ENCODE peak calls at places on chromosomes 12 and 14, in seven cellular contexts. S is brain microvascular endothelial cell; Q is HEK293T; F is progenitor cell of endocrine pancreas; G is GM06990; M is head of caudate nucleus; E is activated CD8-positive, alpha-beta memory T cell treated with anti-CD3 and anti-CD28 coated beads for 48 hours. J is an unnamed sample.

GRCh38 chr14:74144789-74145188 is 60.0 kb downstream of the LIN52 start:
- DNase-seq in M (no peak), E (no peak), Q (no peak), S (no peak), G (no peak), F (no peak), J (no peak)

GRCh38 chr12:112443916-112444315 is 25.2 kb downstream of the PTPN11 start:
- DNase-seq in M (no peak), E (no peak), S (no peak), G (no peak), Q (no peak), F (no peak), J (no peak)

GRCh38 chr14:101889898-101890297 is 74.5 kb upstream of the DYNC1H1 start:
- DNase-seq in S (no peak), M (peak; percentile 42), G (no peak), F (no peak), Q (no peak), E (no peak), J (no peak)

GRCh38 chr14:88901199-88901588 is 76.7 kb downstream of the TTC8 start:
- DNase-seq in M (peak; percentile 34), E (no peak), F (no peak), S (no peak), G (no peak), Q (no peak), J (no peak)

GRCh38 chr14:59044707-59045106 is 143.8 kb upstream of the DAAM1 start:
- DNase-seq in E (no peak), S (no peak), F (no peak), G (no peak), Q (no peak), M (no peak), J (no peak)

GRCh38 chr12:124296916-124297351 is 2.0 kb downstream of the RFLNA start:
- DNase-seq in S (no peak), Q (no peak), E (no peak), G (no peak), F (no peak), M (no peak), J (no peak)

GRCh38 chr12:127745466-127746220 is 521.3 kb upstream of the TMEM132C start:
- DNase-seq in M (no peak), F (no peak), S (no peak), E (no peak), G (no peak), Q (no peak), J (no peak)

GRCh38 chr12:118145798-118146156 is 9.9 kb downstream of the PEBP1 start:
- DNase-seq in E (no peak), S (no peak), F (no peak), M (no peak), Q (no peak), G (no peak), J (no peak)

GRCh38 chr12:119942386-119942785 is 46.6 kb upstream of the BICDL1 start:
- DNase-seq in F (no peak), Q (no peak), E (no peak), M (no peak), G (no peak), S (no peak), J (no peak)

GRCh38 chr14:93857500-93857899 is 69.2 kb upstream of the PRIMA1 start:
- DNase-seq in E (no peak), F (no peak), Q (peak; percentile 37), S (no peak), G (no peak), M (peak; percentile 7), J (no peak)

GRCh38 chr12:124359671-124360581 is 65.0 kb downstream of the RFLNA start:
- DNase-seq in G (no peak), S (no peak), E (no peak), Q (no peak), M (peak; percentile 72), F (no peak), J (no peak)

GRCh38 chr12:87847147-87847546 is 182.1 kb downstream of the C12orf50 start:
- DNase-seq in G (no peak), Q (no peak), E (no peak), M (no peak), S (no peak), F (no peak), J (no peak)

GRCh38 chr12:6132496-6132895 is 8.0 kb upstream of the VWF start:
- DNase-seq in G (no peak), E (no peak), S (no peak), Q (no peak), F (no peak), M (no peak), J (no peak)

GRCh38 chr12:115204957-115205754 is 521.2 kb upstream of the TBX3 start:
- DNase-seq in G (no peak), S (peak; percentile 56), M (peak; percentile 20), E (no peak), F (no peak), Q (no peak), J (no peak)

GRCh38 chr12:3641428-3641883 is 111.5 kb downstream of the CRACR2A start:
- DNase-seq in E (no peak), M (no peak), F (no peak), G (no peak), S (peak; percentile 75), Q (no peak), J (no peak)

GRCh38 chr14:67515386-67516079 is 17.6 kb upstream of the PLEKHH1 start:
- DNase-seq in G (peak; percentile 40), Q (peak; percentile 40), F (no peak), E (no peak), M (peak; percentile 53), S (no peak), J (no peak)

GRCh38 chr14:32075636-32076277 is 1.3 kb upstream of the ARHGAP5 start:
- DNase-seq in S (peak; percentile 5), G (no peak), F (peak; percentile 31), Q (peak; percentile 34), E (no peak), M (no peak), J (peak; percentile 36)

J was measured in B cell.